ENCODE peak calls at places on chromosomes 12 and 14, in eight cellular contexts. P is fibroblast of lung; O is ascending aorta; A is hippocampal formation; Z is T-helper 2 cell; G is WTC11; X is AG20443; C is stimulated activated CD4-positive, alpha-beta T cell treated with anti-CD3 and anti-CD28 coated beads, Interleukin-4, amount 100 ng/mL, for 48 hours. K is an unnamed sample.

GRCh38 chr14:65226824-65227604 is 124.7 kb upstream of the MAX start:
- DNase-seq in P (no peak), A (no peak), C (no peak), X (peak; percentile 50), G (no peak), Z (no peak), O (no peak), K (peak; percentile 14)

GRCh38 chr12:54853933-54854538 is at the start of gene MUCL1:
- DNase-seq in Z (peak; percentile 42), A (no peak), G (peak; percentile 78), O (no peak), C (peak; percentile 60), X (peak; percentile 73), P (peak; percentile 38), K (peak; percentile 27)

GRCh38 chr14:55052259-55052930 is 948 bp downstream of the MAPK1IP1L start:
- DNase-seq in O (no peak), P (peak; percentile 47), X (peak; percentile 43), A (peak; percentile 43), Z (no peak), C (no peak), G (no peak), K (no peak)

GRCh38 chr14:101830271-101830670 is 68.8 kb downstream of the PPP2R5C start:
- DNase-seq in A (peak; percentile 50), G (no peak), O (no peak), C (no peak), X (no peak), P (no peak), Z (no peak), K (no peak)

GRCh38 chr12:71685312-71685906 is 473 bp upstream of the TMEM19 start:
- DNase-seq in P (no peak), O (no peak), A (no peak), Z (no peak), C (no peak), X (no peak), G (no peak), K (peak; percentile 22)

GRCh38 chr12:55058082-55058481 is 38.3 kb downstream of the NEUROD4 start:
- DNase-seq in X (no peak), O (no peak), Z (no peak), A (no peak), G (no peak), P (no peak), C (no peak), K (no peak)

GRCh38 chr14:34496679-34497513 is 34.9 kb upstream of the SPTSSA start:
- DNase-seq in X (peak; percentile 96), P (peak; percentile 100), A (peak; percentile 55), G (peak; percentile 45), Z (no peak), C (no peak), O (peak; percentile 27), K (no peak)

GRCh38 chr12:48979602-48980388 is 1.7 kb downstream of the WNT1 start:
- DNase-seq in G (peak; percentile 31), X (no peak), Z (no peak), C (peak; percentile 8), A (no peak), O (no peak), P (no peak), K (no peak)

GRCh38 chr12:53561590-53561953 is 54.3 kb upstream of the NPFF start:
- DNase-seq in G (no peak), Z (no peak), C (no peak), A (no peak), P (peak; percentile 94), O (no peak), X (peak; percentile 77), K (no peak)

K was measured in NCI-H146.